ENCODE peak calls at places on chromosomes 12 and 14, in six cellular contexts. Z, X, R, L, Y and C are unnamed samples.

GRCh38 chr12:92486443-92487137 is 216.2 kb upstream of the PLEKHG7 start:
- DNase-seq in Z (no peak), X (no peak), R (no peak), L (no peak), Y (no peak), C (no peak)

GRCh38 chr12:124385219-124385969 is 90.5 kb downstream of the RFLNA start:
- DNase-seq in Z (no peak), X (peak), R (peak), L (no peak), Y (no peak), C (no peak)

GRCh38 chr14:78697341-78697740 is 527.2 kb downstream of the NRXN3 start:
- DNase-seq in Z (no peak), X (peak), R (peak), L (no peak), Y (no peak), C (no peak)

GRCh38 chr12:72346331-72346944 is 74.3 kb downstream of the TRHDE start:
- DNase-seq in Z (peak), X (peak), R (peak), L (peak), Y (peak), C (no peak)

GRCh38 chr12:75660107-75660530 is 148.7 kb upstream of the KRR1 start:
- DNase-seq in Z (no peak), X (peak), R (peak), L (no peak), Y (no peak), C (no peak)

GRCh38 chr12:52032431-52032796 is 18.8 kb upstream of the NR4A1 start:
- DNase-seq in Z (peak), X (peak), R (peak), L (no peak), Y (no peak), C (no peak)

GRCh38 chr12:32400866-32401265 is 1.5 kb downstream of the FGD4 start:
- DNase-seq in Z (no peak), X (no peak), R (no peak), L (no peak), Y (no peak), C (no peak)

GRCh38 chr14:53367631-53368030 is 214.5 kb upstream of the DDHD1 start:
- DNase-seq in Z (no peak), X (peak), R (no peak), L (no peak), Y (no peak), C (no peak)

GRCh38 chr12:70468741-70469140 is 102.7 kb downstream of the KCNMB4 start:
- DNase-seq in Z (no peak), X (no peak), R (no peak), L (no peak), Y (no peak), C (no peak)

GRCh38 chr14:92173668-92174067 is 51.9 kb downstream of the CPSF2 start:
- DNase-seq in Z (no peak), X (no peak), R (no peak), L (no peak), Y (no peak), C (no peak)

GRCh38 chr14:78005325-78005724 is 164.8 kb upstream of the NRXN3 start:
- DNase-seq in Z (no peak), X (peak), R (peak), L (peak), Y (no peak), C (peak)

GRCh38 chr12:18601962-18602361 is 135.8 kb downstream of the PLCZ1 start:
- DNase-seq in Z (no peak), X (no peak), R (no peak), L (no peak), Y (peak), C (no peak)

GRCh38 chr14:69501362-69501964 is 16.9 kb downstream of the PLEKHD1 start:
- DNase-seq in Z (no peak), X (peak), R (no peak), L (no peak), Y (no peak), C (no peak)

DNA sequence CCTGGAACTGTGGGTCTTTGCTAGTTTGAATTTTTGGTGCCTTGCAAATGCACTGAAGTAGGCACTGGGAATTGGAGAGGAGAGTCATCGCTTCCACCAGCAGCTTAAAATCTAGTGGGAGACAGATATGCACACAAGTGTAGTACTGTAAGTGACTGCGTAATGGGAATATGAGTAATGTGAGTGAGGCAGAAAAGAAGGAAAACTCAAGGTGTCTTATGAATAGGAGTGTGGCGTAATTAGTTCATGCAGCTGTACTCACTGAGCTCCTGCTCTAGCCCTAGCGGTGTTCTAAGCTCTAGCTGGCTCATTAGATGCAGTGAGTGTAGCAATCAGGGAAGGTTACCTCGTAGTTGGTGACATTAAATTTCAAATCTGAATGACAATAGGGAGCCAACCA is 2.8 kb downstream of the TCP11L2 start:
- DNase-seq in Z (no peak), X (no peak), R (no peak), L (no peak), Y (no peak), C (no peak)
- TF ChIP-seq CTCF in Z (no peak), X (no peak), R (no peak), L (no peak), Y (no peak), C (no peak)

GRCh38 chr12:69290545-69291277 is 51.3 kb downstream of the CPSF6 start:
- DNase-seq in Z (peak), X (peak), R (peak), L (peak), Y (peak), C (peak)

GRCh38 chr12:69287556-69287955 is 48.2 kb downstream of the CPSF6 start:
- DNase-seq in Z (no peak), X (peak), R (no peak), L (no peak), Y (no peak), C (no peak)

DNA sequence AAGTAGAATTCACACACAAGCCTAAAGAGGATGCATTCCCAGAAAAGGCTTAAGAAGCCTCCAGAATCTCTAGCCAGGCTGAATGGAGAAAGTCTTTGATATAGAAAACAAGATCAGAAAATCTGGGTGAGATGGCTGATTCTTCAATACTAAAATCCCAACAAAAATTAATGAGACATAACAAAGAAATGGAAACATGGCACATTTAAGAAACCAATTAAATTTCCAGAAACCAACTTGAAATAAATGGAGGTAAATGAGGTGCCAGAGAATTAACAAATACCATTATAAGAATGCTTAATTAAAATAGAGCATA is 51.9 kb downstream of the CPSF6 start:
- DNase-seq in Z (no peak), X (no peak), R (no peak), L (no peak), Y (no peak), C (no peak)
- TF ChIP-seq CTCF in Z (no peak), X (no peak), R (peak), L (no peak), Y (no peak), C (no peak)

GRCh38 chr14:95490727-95491451 is 25.6 kb downstream of the SYNE3 start:
- DNase-seq in Z (peak), X (peak), R (peak), L (no peak), Y (no peak), C (no peak)
- TF ChIP-seq CTCF in Z (no peak), X (no peak), R (no peak), L (no peak), Y (no peak), C (no peak)

GRCh38 chr14:89848165-89848564 is 106.4 kb downstream of the EFCAB11 start:
- DNase-seq in Z (no peak), X (peak), R (no peak), L (no peak), Y (no peak), C (no peak)
- TF ChIP-seq CTCF in Z (peak), X (peak), R (peak), L (no peak), Y (no peak), C (no peak)

DNA sequence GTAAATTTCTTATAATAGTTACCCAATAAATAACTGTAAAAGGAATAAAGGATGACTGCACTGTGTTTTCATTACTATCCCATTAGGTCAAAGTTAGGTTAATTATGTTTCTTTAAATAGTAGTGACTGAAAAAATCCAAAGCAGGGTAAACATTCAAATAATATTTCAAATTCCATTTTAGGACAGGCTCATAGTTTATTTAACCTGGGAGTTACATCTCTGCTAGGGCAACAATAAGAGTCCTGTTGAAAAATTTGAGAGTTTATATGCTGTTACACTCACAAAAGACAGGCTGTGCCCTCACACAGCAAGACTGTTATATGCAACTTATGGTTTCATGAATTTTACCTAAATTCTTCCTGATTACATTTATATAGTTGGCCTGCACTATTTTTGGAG is 8.0 kb downstream of the ERP27 start:
- DNase-seq in Z (no peak), X (no peak), R (peak), L (no peak), Y (no peak), C (no peak)
- TF ChIP-seq CTCF in Z (no peak), X (no peak), R (no peak), L (no peak), Y (no peak), C (no peak)

DNA sequence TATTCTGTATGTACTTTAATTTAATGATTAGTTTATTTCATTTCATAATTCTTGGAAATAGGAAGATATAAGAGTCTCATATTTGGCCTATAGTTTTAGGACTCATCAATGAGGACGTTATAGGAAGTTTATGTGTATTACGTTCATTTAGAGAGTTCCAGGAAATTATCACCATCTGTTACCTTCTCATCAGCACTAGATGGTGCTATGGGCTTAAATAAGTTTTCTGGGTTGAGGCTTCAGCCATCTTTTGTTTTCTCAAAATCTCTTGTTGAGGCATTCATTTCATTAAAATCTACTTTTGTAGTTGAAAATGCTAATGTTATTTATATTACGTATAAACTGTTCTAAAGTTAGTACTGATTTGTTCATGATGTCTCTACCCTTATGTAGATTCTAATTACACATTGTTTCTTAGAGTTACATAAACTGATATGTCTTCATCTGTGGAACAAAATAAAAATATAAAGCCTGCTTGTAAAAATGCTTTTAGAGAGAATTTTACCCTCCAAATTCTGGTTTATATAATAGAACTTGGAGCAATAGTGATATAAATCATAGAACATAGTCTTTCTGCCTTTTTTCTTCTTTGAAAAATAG is 89.2 kb downstream of the CFAP54 start:
- DNase-seq in Z (no peak), X (peak), R (peak), L (peak), Y (no peak), C (peak)
- TF ChIP-seq CTCF in Z (peak), X (peak), R (peak), L (peak), Y (peak), C (peak)

GRCh38 chr14:61196792-61197191 is 84.3 kb downstream of the TMEM30B start:
- DNase-seq in Z (no peak), X (no peak), R (peak), L (no peak), Y (no peak), C (no peak)
- TF ChIP-seq CTCF in Z (peak), X (peak), R (peak), L (no peak), Y (no peak), C (no peak)

DNA sequence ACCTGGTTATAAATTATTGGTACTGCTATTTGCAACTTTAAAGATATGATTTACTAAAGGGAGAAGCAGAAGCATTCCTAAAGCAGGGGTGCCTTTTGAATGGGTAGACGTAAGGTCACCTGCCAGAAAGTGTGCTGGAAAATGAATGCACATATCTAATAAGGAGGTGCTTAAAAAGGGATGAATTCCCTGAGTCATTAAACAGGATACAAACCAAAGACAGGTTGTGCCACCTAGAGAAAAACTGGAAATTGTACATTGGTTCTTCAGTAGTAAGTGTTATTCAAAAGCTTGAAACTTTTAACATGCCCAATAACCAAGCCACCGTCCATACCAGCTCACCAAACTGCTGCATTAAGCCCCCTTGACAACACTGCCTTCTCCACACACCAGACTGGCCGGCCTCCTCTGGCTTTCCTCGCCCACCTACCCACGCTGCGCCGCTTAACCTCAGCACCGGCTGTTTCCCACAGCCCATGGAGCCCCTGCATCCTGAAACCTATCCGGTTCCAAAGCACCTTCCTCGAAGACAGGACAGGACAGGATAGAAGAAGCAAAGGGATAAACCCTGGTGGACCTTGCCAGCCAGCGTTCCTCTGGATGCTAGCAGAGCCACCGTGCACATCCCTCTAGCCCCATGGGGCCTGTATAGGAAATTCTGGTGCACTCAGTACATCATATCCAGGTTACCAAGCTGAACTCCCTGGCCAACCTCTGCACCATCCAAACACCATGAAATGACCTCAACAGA is 201.5 kb upstream of the CAND1 start:
- DNase-seq in Z (no peak), X (no peak), R (peak), L (peak), Y (no peak), C (peak)
- TF ChIP-seq CTCF in Z (no peak), X (no peak), R (peak), L (no peak), Y (no peak), C (no peak)